ENCODE peak calls at places on chromosomes 12 and 14, in five cellular contexts. One of them, this sample, is unnamed.

GRCh38 chr12:14393736-14394135 is 28.3 kb downstream of the ATF7IP start:
- DNase-seq in fibroblast of lung: peak
- DNase-seq in effector CD4-positive, alpha-beta T cell: no peak
- DNase-seq in fibroblast of the aortic adventitia: peak
- DNase-seq in cortex of kidney: no peak
- DNase-seq in this sample: no peak

GRCh38 chr12:14289596-14289995 is 75.9 kb upstream of the ATF7IP start:
- DNase-seq in fibroblast of lung: no peak
- DNase-seq in effector CD4-positive, alpha-beta T cell: no peak
- DNase-seq in fibroblast of the aortic adventitia: no peak
- DNase-seq in cortex of kidney: no peak
- DNase-seq in this sample: no peak

GRCh38 chr12:50282581-50283229 is 615 bp downstream of the LIMA1 start:
- DNase-seq in fibroblast of lung: peak
- DNase-seq in effector CD4-positive, alpha-beta T cell: no peak
- DNase-seq in fibroblast of the aortic adventitia: peak
- DNase-seq in cortex of kidney: no peak
- DNase-seq in this sample: no peak

GRCh38 chr12:102728506-102729242 is 188.4 kb downstream of the PAH start:
- DNase-seq in fibroblast of lung: no peak
- DNase-seq in effector CD4-positive, alpha-beta T cell: no peak
- DNase-seq in fibroblast of the aortic adventitia: no peak
- DNase-seq in cortex of kidney: no peak
- DNase-seq in this sample: no peak

GRCh38 chr12:131020326-131020725 is 66.6 kb downstream of the ADGRD1 start:
- DNase-seq in fibroblast of lung: no peak
- DNase-seq in effector CD4-positive, alpha-beta T cell: no peak
- DNase-seq in fibroblast of the aortic adventitia: no peak
- DNase-seq in cortex of kidney: no peak
- DNase-seq in this sample: no peak

GRCh38 chr12:553216-554000 is 93.7 kb downstream of the B4GALNT3 start:
- DNase-seq in fibroblast of lung: no peak
- DNase-seq in effector CD4-positive, alpha-beta T cell: no peak
- DNase-seq in fibroblast of the aortic adventitia: no peak
- DNase-seq in cortex of kidney: no peak
- DNase-seq in this sample: peak

GRCh38 chr12:123696209-123696608 is 15.9 kb upstream of the ATP6V0A2 start:
- DNase-seq in fibroblast of lung: no peak
- DNase-seq in effector CD4-positive, alpha-beta T cell: no peak
- DNase-seq in fibroblast of the aortic adventitia: no peak
- DNase-seq in cortex of kidney: no peak
- DNase-seq in this sample: no peak

GRCh38 chr12:109192358-109192757 is 76.0 kb downstream of the ACACB start:
- DNase-seq in fibroblast of lung: peak
- DNase-seq in effector CD4-positive, alpha-beta T cell: no peak
- DNase-seq in fibroblast of the aortic adventitia: peak
- DNase-seq in cortex of kidney: no peak
- DNase-seq in this sample: no peak

GRCh38 chr14:71049435-71050147 is 142.3 kb downstream of the PCNX1 start:
- DNase-seq in fibroblast of lung: peak
- DNase-seq in effector CD4-positive, alpha-beta T cell: no peak
- DNase-seq in fibroblast of the aortic adventitia: peak
- DNase-seq in cortex of kidney: no peak
- DNase-seq in this sample: no peak

GRCh38 chr14:88492272-88493089 is 62.3 kb downstream of the PTPN21 start:
- DNase-seq in fibroblast of lung: peak
- DNase-seq in effector CD4-positive, alpha-beta T cell: peak
- DNase-seq in fibroblast of the aortic adventitia: peak
- DNase-seq in cortex of kidney: no peak
- DNase-seq in this sample: no peak

GRCh38 chr12:42483534-42483857 is 106.0 kb downstream of the PRICKLE1 start:
- DNase-seq in fibroblast of lung: peak
- DNase-seq in effector CD4-positive, alpha-beta T cell: no peak
- DNase-seq in fibroblast of the aortic adventitia: no peak
- DNase-seq in cortex of kidney: no peak
- DNase-seq in this sample: peak

GRCh38 chr14:96246535-96246839 is 9.5 kb upstream of the BDKRB1 start:
- DNase-seq in fibroblast of lung: peak
- DNase-seq in effector CD4-positive, alpha-beta T cell: no peak
- DNase-seq in fibroblast of the aortic adventitia: peak
- DNase-seq in cortex of kidney: no peak
- DNase-seq in this sample: no peak

GRCh38 chr14:101926085-101926484 is 38.3 kb upstream of the DYNC1H1 start:
- DNase-seq in fibroblast of lung: no peak
- DNase-seq in effector CD4-positive, alpha-beta T cell: no peak
- DNase-seq in fibroblast of the aortic adventitia: no peak
- DNase-seq in cortex of kidney: no peak
- DNase-seq in this sample: peak

GRCh38 chr12:7114008-7114407 is 5.0 kb upstream of the C1RL start:
- DNase-seq in fibroblast of lung: no peak
- DNase-seq in effector CD4-positive, alpha-beta T cell: no peak
- DNase-seq in fibroblast of the aortic adventitia: no peak
- DNase-seq in cortex of kidney: no peak
- DNase-seq in this sample: peak

GRCh38 chr12:95532851-95533250 is 18.4 kb downstream of the USP44 start:
- DNase-seq in fibroblast of lung: peak
- DNase-seq in effector CD4-positive, alpha-beta T cell: no peak
- DNase-seq in fibroblast of the aortic adventitia: peak
- DNase-seq in cortex of kidney: no peak
- DNase-seq in this sample: no peak

GRCh38 chr12:51678086-51678724 is 87.2 kb downstream of the SCN8A start:
- DNase-seq in fibroblast of lung: peak
- DNase-seq in effector CD4-positive, alpha-beta T cell: no peak
- DNase-seq in fibroblast of the aortic adventitia: peak
- DNase-seq in cortex of kidney: no peak
- DNase-seq in this sample: no peak

GRCh38 chr12:131274061-131274460 is 320.4 kb downstream of the ADGRD1 start:
- DNase-seq in fibroblast of lung: no peak
- DNase-seq in effector CD4-positive, alpha-beta T cell: no peak
- DNase-seq in fibroblast of the aortic adventitia: no peak
- DNase-seq in cortex of kidney: no peak
- DNase-seq in this sample: no peak

GRCh38 chr14:100586520-100587247 is 533 bp downstream of the BEGAIN start:
- DNase-seq in fibroblast of lung: peak
- DNase-seq in effector CD4-positive, alpha-beta T cell: no peak
- DNase-seq in fibroblast of the aortic adventitia: no peak
- DNase-seq in cortex of kidney: no peak
- DNase-seq in this sample: peak

GRCh38 chr14:93943052-93943451 is 15.9 kb downstream of the FAM181A start:
- DNase-seq in fibroblast of lung: peak
- DNase-seq in effector CD4-positive, alpha-beta T cell: no peak
- DNase-seq in fibroblast of the aortic adventitia: no peak
- DNase-seq in cortex of kidney: no peak
- DNase-seq in this sample: no peak

GRCh38 chr12:86212970-86213369 is 43.2 kb downstream of the MGAT4C start:
- DNase-seq in fibroblast of lung: no peak
- DNase-seq in effector CD4-positive, alpha-beta T cell: no peak
- DNase-seq in fibroblast of the aortic adventitia: no peak
- DNase-seq in cortex of kidney: no peak
- DNase-seq in this sample: no peak

GRCh38 chr12:116525418-116526001 is 33.7 kb upstream of the MAP1LC3B2 start:
- DNase-seq in fibroblast of lung: peak
- DNase-seq in effector CD4-positive, alpha-beta T cell: no peak
- DNase-seq in fibroblast of the aortic adventitia: peak
- DNase-seq in cortex of kidney: no peak
- DNase-seq in this sample: peak

GRCh38 chr14:103518416-103519042 is 4.1 kb downstream of the CKB start:
- DNase-seq in fibroblast of lung: no peak
- DNase-seq in effector CD4-positive, alpha-beta T cell: peak
- DNase-seq in fibroblast of the aortic adventitia: peak
- DNase-seq in cortex of kidney: no peak
- DNase-seq in this sample: peak

GRCh38 chr12:127149226-127149964 is 1117.6 kb upstream of the TMEM132C start:
- DNase-seq in fibroblast of lung: peak
- DNase-seq in effector CD4-positive, alpha-beta T cell: no peak
- DNase-seq in fibroblast of the aortic adventitia: peak
- DNase-seq in cortex of kidney: no peak
- DNase-seq in this sample: no peak

GRCh38 chr14:31122098-31122611 is 85.4 kb downstream of the HECTD1 start:
- DNase-seq in fibroblast of lung: peak
- DNase-seq in effector CD4-positive, alpha-beta T cell: no peak
- DNase-seq in fibroblast of the aortic adventitia: no peak
- DNase-seq in cortex of kidney: no peak
- DNase-seq in this sample: no peak

GRCh38 chr12:10101042-10101579 is 2.3 kb upstream of the CLEC1A start:
- DNase-seq in fibroblast of lung: peak
- DNase-seq in effector CD4-positive, alpha-beta T cell: no peak
- DNase-seq in fibroblast of the aortic adventitia: peak
- DNase-seq in cortex of kidney: no peak
- DNase-seq in this sample: no peak

GRCh38 chr14:36874396-36875138 is 212.9 kb downstream of the PAX9 start:
- DNase-seq in fibroblast of lung: no peak
- DNase-seq in effector CD4-positive, alpha-beta T cell: no peak
- DNase-seq in fibroblast of the aortic adventitia: no peak
- DNase-seq in cortex of kidney: no peak
- DNase-seq in this sample: no peak

GRCh38 chr12:16135323-16135722 is 142.2 kb downstream of the SLC15A5 start:
- DNase-seq in fibroblast of lung: no peak
- DNase-seq in effector CD4-positive, alpha-beta T cell: no peak
- DNase-seq in fibroblast of the aortic adventitia: no peak
- DNase-seq in cortex of kidney: no peak
- DNase-seq in this sample: no peak

GRCh38 chr12:47739959-47740358 is 14.7 kb upstream of the ENDOU start:
- DNase-seq in fibroblast of lung: no peak
- DNase-seq in effector CD4-positive, alpha-beta T cell: no peak
- DNase-seq in fibroblast of the aortic adventitia: no peak
- DNase-seq in cortex of kidney: no peak
- DNase-seq in this sample: no peak

GRCh38 chr12:65741662-65742480 is 82.4 kb upstream of the HMGA2 start:
- DNase-seq in fibroblast of lung: peak
- DNase-seq in effector CD4-positive, alpha-beta T cell: no peak
- DNase-seq in fibroblast of the aortic adventitia: peak
- DNase-seq in cortex of kidney: no peak
- DNase-seq in this sample: no peak

GRCh38 chr14:94345344-94346072 is 22.4 kb upstream of the SERPINA6 start:
- DNase-seq in fibroblast of lung: peak
- DNase-seq in effector CD4-positive, alpha-beta T cell: no peak
- DNase-seq in fibroblast of the aortic adventitia: peak
- DNase-seq in cortex of kidney: no peak
- DNase-seq in this sample: no peak